ENCODE peak calls at places on chromosomes 6 and 20, in six cellular contexts. W, H, U, B, J and Z are unnamed samples.

GRCh38 chr6:145886228-145886956 is 71.8 kb upstream of the FBXO30 start:
- DNase-seq in H (peak), J (no peak), U (no peak), W (no peak), B (peak), Z (no peak)

GRCh38 chr6:132671295-132671694 is 12.3 kb upstream of the TAAR1 start:
- DNase-seq in J (no peak), H (no peak), W (no peak), B (no peak), U (no peak), Z (no peak)

GRCh38 chr20:59016795-59017492 is 2.3 kb upstream of the TUBB1 start:
- DNase-seq in B (no peak), W (no peak), J (no peak), U (no peak), H (no peak), Z (no peak)

GRCh38 chr6:90249044-90249443 is 47.6 kb downstream of the BACH2 start:
- DNase-seq in H (peak), J (no peak), U (no peak), B (no peak), W (no peak), Z (no peak)

GRCh38 chr6:89921691-89922090 is 27.4 kb downstream of the GJA10 start:
- DNase-seq in W (no peak), B (no peak), J (no peak), U (no peak), H (no peak), Z (no peak)

GRCh38 chr6:117237561-117237960 is 27.8 kb upstream of the VGLL2 start:
- DNase-seq in B (no peak), W (no peak), U (no peak), J (no peak), H (no peak), Z (no peak)

GRCh38 chr20:22339091-22339881 is 245.1 kb downstream of the FOXA2 start:
- DNase-seq in U (peak), J (no peak), B (peak), H (peak), W (peak), Z (peak)

GRCh38 chr20:63508072-63508768 is 9.3 kb upstream of the EEF1A2 start:
- DNase-seq in W (no peak), J (no peak), B (no peak), U (no peak), H (no peak), Z (no peak)

GRCh38 chr20:36890586-36890985 is 14.6 kb downstream of the TLDC2 start:
- DNase-seq in W (no peak), B (no peak), U (no peak), H (no peak), J (no peak), Z (no peak)

GRCh38 chr6:135880066-135880972 is 28.8 kb downstream of the PDE7B start:
- DNase-seq in W (no peak), H (peak), U (no peak), B (peak), J (no peak), Z (no peak)

GRCh38 chr20:35511814-35512420 is 17.5 kb downstream of the C20orf173 start:
- DNase-seq in H (peak), J (peak), B (peak), W (peak), U (no peak), Z (peak)

GRCh38 chr6:49676671-49677281 is 36.6 kb downstream of the CRISP2 start:
- DNase-seq in W (no peak), H (peak), B (peak), J (no peak), U (no peak), Z (peak)

GRCh38 chr6:155317186-155317585 is 2.9 kb upstream of the TFB1M start:
- DNase-seq in B (no peak), U (no peak), W (no peak), J (no peak), H (peak), Z (no peak)

GRCh38 chr20:21391495-21392298 is 5.6 kb downstream of the NKX2-4 start:
- DNase-seq in U (peak), J (peak), W (no peak), B (peak), H (no peak), Z (peak)

GRCh38 chr6:169156108-169156821 is 97.4 kb downstream of the THBS2 start:
- DNase-seq in J (no peak), B (no peak), H (peak), W (no peak), U (no peak), Z (no peak)

GRCh38 chr6:7171119-7171518 is 63.4 kb downstream of the RREB1 start:
- DNase-seq in B (no peak), U (no peak), J (no peak), H (no peak), W (no peak), Z (no peak)

GRCh38 chr6:143592335-143592734 is 80.8 kb upstream of the FUCA2 start:
- DNase-seq in B (no peak), H (no peak), J (no peak), W (no peak), U (peak), Z (peak)

GRCh38 chr6:43831211-43831610 is 61.2 kb downstream of the VEGFA start:
- DNase-seq in B (no peak), W (no peak), U (no peak), H (no peak), J (no peak), Z (peak)

GRCh38 chr6:37696841-37697735 is 595 bp downstream of the MDGA1 start:
- DNase-seq in B (peak), H (no peak), J (no peak), U (peak), W (no peak), Z (no peak)

GRCh38 chr6:43274916-43275597 is 23.0 kb upstream of the SLC22A7 start:
- DNase-seq in U (no peak), W (no peak), H (no peak), J (no peak), B (no peak), Z (no peak)

GRCh38 chr6:52815167-52816092 is 11.8 kb upstream of the GSTA1 start:
- DNase-seq in U (peak), B (peak), J (peak), W (peak), H (peak), Z (peak)

GRCh38 chr6:160264213-160264612 is 5.6 kb upstream of the SLC22A2 start:
- DNase-seq in J (no peak), B (no peak), W (no peak), H (no peak), U (no peak), Z (no peak)

GRCh38 chr6:91490672-91491071 is 903.8 kb upstream of the MAP3K7 start:
- DNase-seq in J (no peak), W (no peak), B (peak), H (no peak), U (no peak), Z (no peak)

DNA sequence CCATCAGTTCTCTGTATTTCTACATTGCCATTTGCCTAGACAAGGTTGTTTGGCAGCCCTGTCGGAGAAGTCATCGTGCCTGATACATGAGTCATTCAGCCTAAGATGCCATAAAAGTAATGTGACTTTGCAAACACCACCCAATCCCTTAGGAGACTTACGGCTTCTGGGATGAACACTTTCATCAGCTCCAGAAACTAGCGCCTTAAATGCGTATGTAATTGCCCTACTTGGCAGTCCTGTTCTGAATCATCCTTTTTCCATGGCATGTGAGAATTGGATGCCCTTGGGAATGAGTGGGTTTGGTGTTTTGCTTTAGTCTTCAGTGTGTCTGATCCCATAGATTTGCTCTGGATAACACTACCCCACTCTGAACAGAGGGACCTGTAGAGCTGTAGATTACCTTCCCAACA is 158.5 kb downstream of the SASH1 start:
- DNase-seq in W (no peak), H (peak), B (peak), J (no peak), U (no peak), Z (no peak)
- H2BK15ac ChIP-seq in W (no peak), H (peak), B (no peak), J (no peak), U (no peak), Z (no peak)

GRCh38 chr20:57749131-57749690 is 39.4 kb upstream of the PMEPA1 start:
- DNase-seq in W (no peak), B (no peak), H (no peak), U (no peak), J (no peak), Z (no peak)
- H2BK120ac ChIP-seq in W (no peak), B (no peak), H (no peak), U (no peak), J (no peak), Z (no peak)

GRCh38 chr6:41072836-41073202 is at the start of gene NFYA:
- DNase-seq in J (peak), H (peak), B (peak), U (peak), W (no peak), Z (no peak)
- H3K18ac ChIP-seq in J (peak), H (peak), B (peak), U (peak), W (peak), Z (peak)

GRCh38 chr20:61989741-61990140 is 75.9 kb downstream of the TAF4 start:
- DNase-seq in W (no peak), B (no peak), J (no peak), H (no peak), U (no peak), Z (no peak)
- H2BK15ac ChIP-seq in W (no peak), B (no peak), J (no peak), H (no peak), U (no peak), Z (no peak)

DNA sequence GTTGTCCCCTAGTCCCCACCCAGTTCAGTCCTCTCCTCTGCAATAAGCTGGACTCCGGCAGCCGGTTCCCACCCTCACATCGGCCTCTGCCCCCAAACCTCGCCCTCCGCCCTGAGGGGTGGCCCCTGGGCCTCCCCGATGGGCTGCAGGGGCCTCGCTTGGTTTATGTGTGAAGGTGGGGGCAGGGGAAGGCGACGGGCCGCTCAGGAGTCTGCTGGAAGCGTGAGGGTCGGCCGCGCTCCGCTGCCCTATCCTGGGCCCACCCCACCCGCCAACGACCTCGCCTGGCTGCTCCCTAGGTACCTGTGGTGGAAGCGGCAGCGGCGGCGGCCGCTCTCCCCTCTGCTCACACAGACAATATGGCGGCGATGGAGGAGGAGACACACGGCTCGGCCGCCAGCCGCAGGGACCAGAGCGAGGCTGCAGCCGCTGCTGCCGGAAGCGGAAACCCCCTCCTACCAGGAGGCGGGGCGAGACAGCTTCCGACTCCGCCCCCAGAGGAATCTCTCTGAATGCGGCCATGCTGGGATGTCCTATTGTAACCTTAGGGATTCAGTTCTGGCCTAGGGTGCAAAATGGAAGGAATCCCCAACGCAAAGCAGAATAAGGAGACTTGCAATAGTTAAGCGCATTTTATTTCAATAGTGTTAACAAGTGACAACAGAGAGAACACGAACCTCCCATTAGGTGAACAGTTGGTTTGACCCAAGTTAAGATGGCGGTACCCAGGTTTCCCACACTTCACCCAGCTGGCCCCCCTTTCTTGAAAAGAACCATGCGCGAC is at the start of gene CSNK2A1:
- DNase-seq in W (peak), B (peak), U (peak), H (peak), J (peak), Z (peak)
- H2BK120ac ChIP-seq in W (peak), B (peak), U (peak), H (peak), J (peak), Z (peak)

GRCh38 chr6:17988422-17988944 is 1.0 kb upstream of the KIF13A start:
- DNase-seq in J (no peak), B (no peak), W (no peak), H (no peak), U (peak), Z (no peak)
- H3K18ac ChIP-seq in J (no peak), B (no peak), W (no peak), H (peak), U (peak), Z (no peak)

DNA sequence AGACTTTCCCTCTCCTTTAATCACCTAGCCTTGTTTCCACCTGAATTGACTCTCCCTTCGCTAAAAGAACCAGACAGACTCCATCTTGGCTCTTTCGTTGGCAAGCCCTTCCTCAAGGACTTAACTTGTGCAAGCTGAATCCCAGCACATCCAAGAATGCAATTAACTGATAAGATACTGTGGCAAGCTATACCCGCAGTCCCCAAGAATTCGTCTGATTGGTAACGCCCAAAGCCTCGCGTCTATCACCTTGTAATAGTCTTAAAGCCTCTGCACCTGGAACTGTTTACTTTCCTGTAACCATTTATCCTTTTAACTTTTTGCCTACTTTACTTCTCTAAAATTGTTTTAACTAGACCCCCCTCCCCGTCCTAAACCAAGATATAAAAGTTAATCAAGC is 15.6 kb upstream of the MYCT1 start:
- DNase-seq in U (no peak), H (no peak), B (no peak), W (no peak), J (no peak), Z (peak)
- H2BK15ac ChIP-seq in U (no peak), H (no peak), B (no peak), W (no peak), J (no peak), Z (no peak)

GRCh38 chr20:56361888-56362287 is 3.1 kb downstream of the FAM210B start:
- DNase-seq in J (no peak), B (no peak), U (no peak), W (no peak), H (no peak), Z (no peak)

GRCh38 chr20:56359212-56360132 is 698 bp downstream of the FAM210B start:
- DNase-seq in B (peak), W (peak), U (peak), H (peak), J (peak), Z (peak)

GRCh38 chr20:56358600-56359211 is at the start of gene FAM210B:
- DNase-seq in J (peak), B (peak), H (peak), W (peak), U (peak), Z (peak)

GRCh38 chr20:56360899-56361199 is 2.1 kb downstream of the FAM210B start:
- DNase-seq in J (no peak), H (no peak), W (no peak), B (no peak), U (no peak), Z (no peak)

DNA sequence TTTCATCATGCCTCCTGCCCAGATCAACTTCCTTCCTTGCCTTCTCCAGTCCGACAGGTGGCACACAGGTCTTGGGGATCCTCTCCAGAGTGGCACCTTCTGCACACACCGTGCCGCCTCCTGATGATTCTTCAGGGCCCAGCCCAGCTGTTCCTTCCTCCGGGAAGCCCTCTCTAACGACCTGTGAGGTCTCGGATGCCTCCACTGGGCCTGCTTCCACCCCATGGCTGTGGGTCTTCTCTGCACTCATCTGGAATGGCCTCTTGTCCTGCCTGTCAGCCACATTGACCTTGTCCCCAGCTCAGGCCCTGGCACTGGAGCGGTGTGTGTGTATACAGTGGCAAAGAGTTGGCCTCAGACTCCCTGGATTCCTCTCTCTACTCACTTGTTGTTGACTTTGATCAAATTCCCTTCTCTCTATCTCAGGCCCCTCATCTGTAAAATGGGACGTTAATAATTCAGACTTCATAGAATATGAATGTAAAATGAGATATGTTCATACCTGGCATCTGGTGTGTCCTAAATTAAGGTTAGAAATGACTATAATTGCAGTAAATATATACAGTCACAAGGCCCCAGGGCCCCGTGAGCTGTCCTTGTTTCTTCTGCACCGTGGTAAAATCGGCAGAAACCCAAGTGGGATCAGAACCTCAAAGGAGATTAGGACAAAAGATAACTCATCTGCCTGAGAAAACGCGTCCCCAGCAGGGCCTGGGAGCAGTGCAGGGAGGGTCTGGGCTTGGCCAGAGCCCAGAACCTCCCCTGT is 1.5 kb downstream of the FAM210B start:
- DNase-seq in U (no peak), B (no peak), W (no peak), H (no peak), J (no peak), Z (no peak)
- H2BK120ac ChIP-seq in U (no peak), B (no peak), W (no peak), H (peak), J (no peak), Z (no peak)

GRCh38 chr6:11604215-11604614 is 66.7 kb downstream of the TMEM170B start:
- DNase-seq in U (no peak), J (no peak), H (no peak), B (no peak), W (no peak), Z (no peak)
- H3K18ac ChIP-seq in U (no peak), J (no peak), H (no peak), B (no peak), W (no peak), Z (no peak)

GRCh38 chr6:72218125-72218524 is 331.8 kb downstream of the RIMS1 start:
- DNase-seq in H (peak), U (peak), J (peak), W (peak), B (peak), Z (peak)

GRCh38 chr6:72219536-72219935 is 333.2 kb downstream of the RIMS1 start:
- DNase-seq in H (peak), B (peak), U (no peak), J (no peak), W (no peak), Z (no peak)

GRCh38 chr6:72216222-72217106 is 330.1 kb downstream of the RIMS1 start:
- DNase-seq in U (no peak), J (no peak), W (no peak), H (no peak), B (no peak), Z (no peak)

GRCh38 chr6:72212686-72213085 is 326.3 kb downstream of the RIMS1 start:
- DNase-seq in W (no peak), J (no peak), H (no peak), B (no peak), U (no peak), Z (no peak)

GRCh38 chr6:72217626-72218025 is 331.3 kb downstream of the RIMS1 start:
- DNase-seq in J (no peak), W (no peak), H (no peak), B (no peak), U (no peak), Z (no peak)
- H2BK15ac ChIP-seq in J (no peak), W (no peak), H (no peak), B (no peak), U (no peak), Z (no peak)